ENCODE peak calls at places on chromosomes 7 and 10, in seven cellular contexts. Y, D, P, N, I, Q and U are unnamed samples.

GRCh38 chr7:14682910-14683465 is 219.6 kb downstream of the DGKB start:
- DNase-seq in Y (no peak), D (no peak), I (no peak), P (no peak), N (no peak), Q (no peak), U (no peak)

GRCh38 chr10:44983066-44983894 is 4.7 kb upstream of the DEPP1 start:
- DNase-seq in D (no peak), Q (no peak), I (no peak), Y (no peak), P (no peak), N (no peak), U (no peak)

GRCh38 chr7:2003451-2003930 is 229.3 kb downstream of the MAD1L1 start:
- DNase-seq in Y (no peak), P (peak; percentile 78), Q (peak; percentile 66), D (no peak), N (no peak), I (no peak), U (no peak)

GRCh38 chr7:216360-217300 is 24.3 kb downstream of the FAM20C start:
- DNase-seq in Y (no peak), N (no peak), P (no peak), Q (no peak), D (no peak), I (peak; percentile 20), U (no peak)

GRCh38 chr7:64882341-64883112 is 20.5 kb upstream of the ZNF273 start:
- DNase-seq in D (no peak), Y (no peak), I (peak; percentile 24), Q (peak; percentile 65), N (no peak), P (peak; percentile 84), U (peak; percentile 53)

GRCh38 chr10:132450825-132451505 is 54.0 kb downstream of the PWWP2B start:
- DNase-seq in Q (no peak), P (peak; percentile 76), N (no peak), Y (no peak), I (no peak), D (peak; percentile 23), U (no peak)

GRCh38 chr10:72124984-72125383 is 36.6 kb upstream of the SPOCK2 start:
- DNase-seq in P (no peak), Q (no peak), N (peak; percentile 51), D (no peak), I (peak; percentile 81), Y (no peak), U (no peak)

GRCh38 chr10:17910144-17910789 is 41.5 kb upstream of the SLC39A12 start:
- DNase-seq in D (peak; percentile 10), N (peak; percentile 64), P (no peak), Q (no peak), Y (peak; percentile 49), I (peak; percentile 68), U (no peak)

GRCh38 chr10:116848912-116849270 is 408 bp upstream of the ENO4 start:
- DNase-seq in N (no peak), Q (no peak), I (no peak), Y (no peak), P (no peak), D (no peak), U (no peak)

GRCh38 chr10:98097611-98098010 is 36.8 kb upstream of the R3HCC1L start:
- DNase-seq in Q (no peak), D (peak; percentile 33), I (no peak), N (no peak), Y (no peak), P (no peak), U (no peak)

GRCh38 chr7:47817922-47818321 is 130.3 kb downstream of the PKD1L1 start:
- DNase-seq in P (no peak), N (no peak), Q (no peak), D (no peak), I (peak; percentile 18), Y (no peak), U (no peak)

GRCh38 chr10:23528419-23528818 is 89.5 kb downstream of the OTUD1 start:
- DNase-seq in D (no peak), I (no peak), P (no peak), Q (no peak), Y (no peak), N (no peak), U (no peak)

GRCh38 chr10:23521735-23522134 is 82.9 kb downstream of the OTUD1 start:
- DNase-seq in N (no peak), D (no peak), Y (no peak), Q (no peak), I (no peak), P (no peak), U (no peak)

GRCh38 chr10:23522345-23522744 is 83.5 kb downstream of the OTUD1 start:
- DNase-seq in D (no peak), N (no peak), Q (no peak), Y (no peak), P (no peak), I (no peak), U (no peak)

GRCh38 chr10:23523251-23523650 is 84.4 kb downstream of the OTUD1 start:
- DNase-seq in Q (no peak), D (no peak), P (no peak), Y (no peak), N (no peak), I (no peak), U (no peak)

DNA sequence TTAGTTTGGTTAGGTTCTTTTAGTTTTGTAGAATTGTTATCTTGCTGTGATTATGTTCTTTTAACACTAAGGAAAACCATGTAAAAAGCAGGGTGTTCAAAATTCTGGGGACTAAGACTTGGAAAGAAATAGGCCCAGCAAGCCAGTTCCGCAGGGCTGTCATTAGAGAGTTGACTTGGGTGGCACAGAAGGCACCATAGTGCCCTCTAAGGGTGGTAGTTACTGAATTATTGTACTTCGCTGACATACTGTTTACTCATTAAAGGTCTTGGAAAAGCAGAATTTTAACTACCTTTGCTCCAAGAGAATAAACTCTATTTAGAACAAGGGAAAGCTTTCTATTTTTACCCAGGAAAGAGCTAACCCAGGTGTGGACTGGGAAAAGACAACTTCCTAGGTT is 86.5 kb downstream of the OTUD1 start:
- DNase-seq in Q (no peak), I (peak; percentile 37), P (no peak), Y (no peak), D (no peak), N (peak; percentile 3), U (no peak)
- TF ChIP-seq CTCF in Q (peak; percentile 26), I (peak; percentile 51), P (peak; percentile 75), Y (peak; percentile 34), D (no peak), N (no peak), U (peak; percentile 43)

DNA sequence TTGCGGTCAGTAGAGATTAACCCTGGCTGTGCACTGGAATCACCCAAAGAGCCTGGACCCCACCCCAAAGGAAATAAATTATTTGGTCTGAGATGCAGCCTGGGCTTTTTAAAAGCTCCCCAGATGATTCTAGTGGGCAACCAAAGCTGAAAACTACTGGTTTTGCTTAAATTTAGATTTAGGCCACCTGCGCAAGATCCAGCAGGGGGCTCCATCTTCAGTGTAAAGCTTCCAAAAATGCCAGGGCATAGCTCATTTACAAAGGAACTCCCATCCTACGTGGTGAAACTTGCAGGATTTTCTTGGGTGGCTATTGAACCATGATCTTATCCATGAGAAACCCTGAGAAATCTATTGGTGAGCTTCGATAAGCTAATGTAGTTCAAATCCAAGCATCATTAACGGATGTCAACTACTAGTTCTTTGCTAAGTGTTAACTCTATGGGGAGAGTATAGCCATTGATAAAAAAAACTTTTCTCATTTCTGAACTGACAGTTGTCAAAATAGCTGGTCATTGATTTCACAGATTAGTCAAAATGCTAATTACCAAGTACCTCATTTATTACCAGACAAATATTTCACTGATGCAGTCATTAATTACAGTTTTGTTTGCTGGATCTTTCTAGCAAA is 315.3 kb downstream of the LHFPL3 start:
- DNase-seq in D (peak; percentile 30), P (no peak), Y (peak; percentile 48), N (no peak), I (peak; percentile 9), Q (no peak), U (no peak)
- TF ChIP-seq CTCF in D (peak; percentile 57), P (peak; percentile 70), Y (peak; percentile 63), N (peak; percentile 66), I (peak; percentile 54), Q (peak; percentile 74), U (no peak)

GRCh38 chr7:130941322-130942210 is 207.6 kb upstream of the KLF14 start:
- DNase-seq in Y (no peak), Q (no peak), P (no peak), N (peak; percentile 82), I (peak; percentile 61), D (no peak), U (no peak)

GRCh38 chr7:130943981-130944380 is 210.0 kb upstream of the KLF14 start:
- DNase-seq in Q (no peak), P (no peak), N (peak; percentile 36), I (no peak), D (no peak), Y (no peak), U (no peak)

GRCh38 chr7:130942211-130942964 is 208.4 kb upstream of the KLF14 start:
- DNase-seq in I (peak; percentile 47), P (no peak), N (peak; percentile 75), Y (no peak), Q (no peak), D (no peak), U (no peak)

GRCh38 chr7:130944997-130945396 is 211.0 kb upstream of the KLF14 start:
- DNase-seq in D (no peak), P (no peak), N (no peak), Y (no peak), I (no peak), Q (no peak), U (no peak)

DNA sequence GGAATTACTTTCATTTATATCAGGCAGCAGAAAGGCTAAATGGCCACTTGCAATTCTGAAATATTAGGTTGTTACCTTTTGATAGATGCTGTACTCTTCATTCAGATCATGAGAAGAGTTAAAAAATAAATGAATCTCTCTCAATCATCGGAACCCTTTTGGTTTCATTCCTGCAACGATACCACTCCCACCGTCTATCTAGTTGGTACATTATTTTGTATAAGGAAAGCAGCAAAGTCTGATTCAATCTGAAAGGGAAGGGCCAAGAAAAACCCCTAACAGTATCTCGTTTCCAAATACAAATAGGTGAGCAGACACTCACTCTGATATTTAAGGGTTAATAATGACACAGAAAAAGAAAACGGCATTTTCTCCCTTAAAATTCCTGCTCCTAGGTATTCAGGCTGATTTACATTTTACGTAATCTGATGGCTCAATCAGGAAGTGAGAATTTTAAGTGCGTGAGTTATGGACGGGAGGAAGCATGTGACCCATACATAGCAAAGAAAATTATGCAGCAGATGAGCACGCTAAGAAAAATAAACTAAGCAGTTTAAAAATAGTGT is 209.4 kb upstream of the KLF14 start:
- DNase-seq in I (peak; percentile 74), Y (no peak), N (peak; percentile 82), P (no peak), D (no peak), Q (no peak), U (no peak)
- TF ChIP-seq CTCF in I (no peak), Y (no peak), N (no peak), P (no peak), D (no peak), Q (no peak), U (no peak)

GRCh38 chr10:15266117-15266516 is 97.6 kb upstream of the NMT2 start:
- DNase-seq in D (no peak), Q (no peak), Y (no peak), I (no peak), N (no peak), P (no peak), U (no peak)

GRCh38 chr10:15265558-15265957 is 97.1 kb upstream of the NMT2 start:
- DNase-seq in Y (no peak), N (no peak), I (no peak), Q (no peak), P (no peak), D (no peak), U (no peak)

GRCh38 chr10:15263657-15264323 is 95.3 kb upstream of the NMT2 start:
- DNase-seq in Y (no peak), N (no peak), D (no peak), I (no peak), P (no peak), Q (no peak), U (no peak)

GRCh38 chr10:15265076-15265475 is 96.6 kb upstream of the NMT2 start:
- DNase-seq in Q (no peak), Y (no peak), P (no peak), N (no peak), D (no peak), I (no peak), U (no peak)

GRCh38 chr10:15267496-15267895 is 99.0 kb upstream of the NMT2 start:
- DNase-seq in D (no peak), Q (no peak), N (no peak), Y (no peak), I (no peak), P (no peak), U (no peak)
- TF ChIP-seq CTCF in D (no peak), Q (peak; percentile 21), N (no peak), Y (no peak), I (peak; percentile 6), P (peak; percentile 11), U (no peak)